ENCODE peak calls at places on chromosomes 13 and 19, in four cellular contexts. One of them, this sample, is unnamed.

GRCh38 chr19:13778847-13779246 is 4.6 kb downstream of the C19orf53 start:
- DNase-seq in effector CD4-positive, alpha-beta T cell: no peak
- DNase-seq in nephron progenitor cell: no peak
- DNase-seq in endothelial cell: no peak
- DNase-seq in this sample: no peak

GRCh38 chr19:343941-344624 is 513 bp downstream of the MIER2 start:
- DNase-seq in effector CD4-positive, alpha-beta T cell: peak; percentile 28
- DNase-seq in nephron progenitor cell: peak; percentile 69
- DNase-seq in endothelial cell: peak; percentile 49
- DNase-seq in this sample: peak; percentile 38

GRCh38 chr19:54426291-54426918 is 11.1 kb downstream of the TTYH1 start:
- DNase-seq in effector CD4-positive, alpha-beta T cell: no peak
- DNase-seq in nephron progenitor cell: no peak
- DNase-seq in endothelial cell: no peak
- DNase-seq in this sample: no peak

GRCh38 chr13:24454100-24454499 is 58.5 kb downstream of the PARP4 start:
- DNase-seq in effector CD4-positive, alpha-beta T cell: no peak
- DNase-seq in nephron progenitor cell: no peak
- DNase-seq in endothelial cell: no peak
- DNase-seq in this sample: no peak

GRCh38 chr13:101019126-101019525 is 344.5 kb upstream of the TMTC4 start:
- DNase-seq in effector CD4-positive, alpha-beta T cell: no peak
- DNase-seq in nephron progenitor cell: no peak
- DNase-seq in endothelial cell: no peak
- DNase-seq in this sample: no peak

GRCh38 chr13:111215081-111216047 is 100.3 kb downstream of the ARHGEF7 start:
- DNase-seq in effector CD4-positive, alpha-beta T cell: no peak
- DNase-seq in nephron progenitor cell: no peak
- DNase-seq in endothelial cell: no peak
- DNase-seq in this sample: no peak

GRCh38 chr13:79678100-79678499 is 197.1 kb downstream of the NDFIP2 start:
- DNase-seq in effector CD4-positive, alpha-beta T cell: no peak
- DNase-seq in nephron progenitor cell: no peak
- DNase-seq in endothelial cell: no peak
- DNase-seq in this sample: no peak

GRCh38 chr19:29675650-29676186 is 10.5 kb downstream of the PLEKHF1 start:
- DNase-seq in effector CD4-positive, alpha-beta T cell: no peak
- DNase-seq in nephron progenitor cell: no peak
- DNase-seq in endothelial cell: no peak
- DNase-seq in this sample: no peak

GRCh38 chr19:53504903-53505302 is 33.0 kb upstream of the ZNF331 start:
- DNase-seq in effector CD4-positive, alpha-beta T cell: no peak
- DNase-seq in nephron progenitor cell: no peak
- DNase-seq in endothelial cell: no peak
- DNase-seq in this sample: no peak

GRCh38 chr19:11356074-11356397 is 804 bp downstream of the PLPPR2 start:
- DNase-seq in effector CD4-positive, alpha-beta T cell: no peak
- DNase-seq in nephron progenitor cell: no peak
- DNase-seq in endothelial cell: no peak
- DNase-seq in this sample: no peak

GRCh38 chr19:15297416-15298224 is 34.7 kb downstream of the BRD4 start:
- DNase-seq in effector CD4-positive, alpha-beta T cell: no peak
- DNase-seq in nephron progenitor cell: no peak
- DNase-seq in endothelial cell: no peak
- DNase-seq in this sample: no peak

GRCh38 chr19:3135961-3136683 is at the start of gene GNA15:
- DNase-seq in effector CD4-positive, alpha-beta T cell: peak; percentile 23
- DNase-seq in nephron progenitor cell: no peak
- DNase-seq in endothelial cell: no peak
- DNase-seq in this sample: peak; percentile 65

GRCh38 chr13:50412046-50412617 is 396.9 kb downstream of the KCNRG start:
- DNase-seq in effector CD4-positive, alpha-beta T cell: no peak
- DNase-seq in nephron progenitor cell: no peak
- DNase-seq in endothelial cell: no peak
- DNase-seq in this sample: no peak

GRCh38 chr13:24076124-24076523 is 84.4 kb upstream of the SPATA13 start:
- DNase-seq in effector CD4-positive, alpha-beta T cell: no peak
- DNase-seq in nephron progenitor cell: no peak
- DNase-seq in endothelial cell: no peak
- DNase-seq in this sample: no peak

GRCh38 chr13:76944457-76944856 is 3.9 kb upstream of the ACOD1 start:
- DNase-seq in effector CD4-positive, alpha-beta T cell: no peak
- DNase-seq in nephron progenitor cell: no peak
- DNase-seq in endothelial cell: no peak
- DNase-seq in this sample: no peak

GRCh38 chr13:112181336-112182051 is 114.5 kb downstream of the SOX1 start:
- DNase-seq in effector CD4-positive, alpha-beta T cell: no peak
- DNase-seq in nephron progenitor cell: no peak
- DNase-seq in endothelial cell: no peak
- DNase-seq in this sample: peak; percentile 31

GRCh38 chr13:41942462-41943094 is 18.3 kb downstream of the VWA8 start:
- DNase-seq in effector CD4-positive, alpha-beta T cell: no peak
- DNase-seq in nephron progenitor cell: peak; percentile 22
- DNase-seq in endothelial cell: peak; percentile 28
- DNase-seq in this sample: no peak

GRCh38 chr19:44677019-44677809 is 5.9 kb downstream of the CEACAM19 start:
- DNase-seq in effector CD4-positive, alpha-beta T cell: no peak
- DNase-seq in nephron progenitor cell: no peak
- DNase-seq in endothelial cell: no peak
- DNase-seq in this sample: no peak

GRCh38 chr13:45700971-45701900 is 884 bp upstream of the CBY2 start:
- DNase-seq in effector CD4-positive, alpha-beta T cell: no peak
- DNase-seq in nephron progenitor cell: no peak
- DNase-seq in endothelial cell: no peak
- DNase-seq in this sample: no peak

GRCh38 chr19:51439021-51439465 is 19.2 kb downstream of the SIGLEC8 start:
- DNase-seq in effector CD4-positive, alpha-beta T cell: no peak
- DNase-seq in nephron progenitor cell: no peak
- DNase-seq in endothelial cell: no peak
- DNase-seq in this sample: no peak

GRCh38 chr19:30448386-30449130 is 76.4 kb downstream of the ZNF536 start:
- DNase-seq in effector CD4-positive, alpha-beta T cell: no peak
- DNase-seq in nephron progenitor cell: no peak
- DNase-seq in endothelial cell: no peak
- DNase-seq in this sample: no peak

GRCh38 chr19:54329476-54330165 is 9.3 kb downstream of the LILRA4 start:
- DNase-seq in effector CD4-positive, alpha-beta T cell: no peak
- DNase-seq in nephron progenitor cell: no peak
- DNase-seq in endothelial cell: no peak
- DNase-seq in this sample: no peak

GRCh38 chr19:42206871-42207755 is 10.4 kb downstream of the DEDD2 start:
- DNase-seq in effector CD4-positive, alpha-beta T cell: no peak
- DNase-seq in nephron progenitor cell: no peak
- DNase-seq in endothelial cell: no peak
- DNase-seq in this sample: no peak

GRCh38 chr19:31220540-31220939 is 128.7 kb downstream of the TSHZ3 start:
- DNase-seq in effector CD4-positive, alpha-beta T cell: no peak
- DNase-seq in nephron progenitor cell: no peak
- DNase-seq in endothelial cell: peak; percentile 5
- DNase-seq in this sample: no peak

GRCh38 chr19:30719991-30720329 is 347.8 kb downstream of the ZNF536 start:
- DNase-seq in effector CD4-positive, alpha-beta T cell: no peak
- DNase-seq in nephron progenitor cell: no peak
- DNase-seq in endothelial cell: no peak
- DNase-seq in this sample: no peak

GRCh38 chr19:40799558-40800338 is 757 bp downstream of the EGLN2 start:
- DNase-seq in effector CD4-positive, alpha-beta T cell: peak; percentile 22
- DNase-seq in nephron progenitor cell: peak; percentile 58
- DNase-seq in endothelial cell: peak; percentile 57
- DNase-seq in this sample: no peak